ENCODE peak calls at places on chromosomes 16 and 17, in nine cellular contexts. J, D, W, N, E, T, H, C and U are unnamed samples.

GRCh38 chr16:84065536-84066132 is 23.0 kb upstream of the SLC38A8 start:
- DNase-seq in J (peak; percentile 54), D (peak; percentile 62), W (peak; percentile 54), N (no peak), E (no peak), T (no peak), H (peak; percentile 75), C (peak; percentile 24), U (no peak)

GRCh38 chr17:19753661-19754463 is 5.8 kb upstream of the ALDH3A1 start:
- DNase-seq in J (no peak), D (peak; percentile 91), W (no peak), N (no peak), E (no peak), T (no peak), H (peak; percentile 79), C (no peak), U (no peak)

GRCh38 chr17:67068999-67069398 is 24.6 kb downstream of the CACNG1 start:
- DNase-seq in J (no peak), D (no peak), W (no peak), N (no peak), E (no peak), T (no peak), H (no peak), C (no peak), U (no peak)

GRCh38 chr17:57889892-57890856 is 40.3 kb upstream of the MRPS23 start:
- DNase-seq in J (no peak), D (peak; percentile 72), W (no peak), N (no peak), E (no peak), T (no peak), H (no peak), C (no peak), U (no peak)

GRCh38 chr17:74770498-74771318 is 5.4 kb downstream of the NAT9 start:
- DNase-seq in J (peak; percentile 79), D (peak; percentile 77), W (peak; percentile 88), N (peak; percentile 73), E (peak; percentile 81), T (no peak), H (no peak), C (no peak), U (peak; percentile 71)

GRCh38 chr16:85574672-85575475 is 38.2 kb upstream of the GSE1 start:
- DNase-seq in J (no peak), D (no peak), W (no peak), N (no peak), E (no peak), T (no peak), H (no peak), C (no peak), U (no peak)

GRCh38 chr17:2215616-2216364 is 87.8 kb downstream of the SMG6 start:
- DNase-seq in J (peak; percentile 75), D (no peak), W (peak; percentile 64), N (peak; percentile 58), E (peak; percentile 71), T (no peak), H (peak; percentile 63), C (peak; percentile 83), U (peak; percentile 90)

GRCh38 chr16:46709464-46709863 is 20.0 kb downstream of the ORC6 start:
- DNase-seq in J (no peak), D (no peak), W (no peak), N (no peak), E (no peak), T (no peak), H (peak; percentile 25), C (no peak), U (no peak)

GRCh38 chr16:14286381-14287230 is 215.5 kb downstream of the MRTFB start:
- DNase-seq in J (no peak), D (no peak), W (peak; percentile 64), N (no peak), E (no peak), T (no peak), H (peak; percentile 62), C (no peak), U (no peak)

GRCh38 chr17:72822358-72823023 is 270.0 kb downstream of the SLC39A11 start:
- DNase-seq in J (no peak), D (no peak), W (no peak), N (no peak), E (no peak), T (no peak), H (no peak), C (no peak), U (peak; percentile 80)

GRCh38 chr17:46125831-46126230 is 67.4 kb downstream of the KANSL1 start:
- DNase-seq in J (no peak), D (no peak), W (no peak), N (no peak), E (no peak), T (no peak), H (no peak), C (peak; percentile 23), U (no peak)

GRCh38 chr17:78546476-78546875 is 30.7 kb downstream of the DNAH17 start:
- DNase-seq in J (no peak), D (no peak), W (no peak), N (no peak), E (no peak), T (no peak), H (no peak), C (no peak), U (no peak)

GRCh38 chr16:85240982-85241924 is 129.0 kb upstream of the CIBAR2 start:
- DNase-seq in J (no peak), D (no peak), W (no peak), N (no peak), E (no peak), T (no peak), H (no peak), C (no peak), U (no peak)